ENCODE peak calls at places on chromosomes 2 and 18, in eight cellular contexts. L is GM06990, S is A549, G is AG04450, E is fibroblast of the aortic adventitia, P is NB4, C is right lobe of liver, X is IMR-90. B is an unnamed sample.
A peak's percentile ranks its signal among the peaks of the same experiment; 100 is the strongest.

GRCh38 chr2:122643725-122644329 is 888.4 kb downstream of the TSN start:
- DNase-seq in X (peak; percentile 1), L (no peak), E (peak; percentile 3), C (peak; percentile 26), G (no peak), P (no peak), S (peak; percentile 31), B (no peak)

GRCh38 chr2:23354554-23354953 is 30.4 kb upstream of the KLHL29 start:
- DNase-seq in E (no peak), X (no peak), P (no peak), G (no peak), S (no peak), C (no peak), L (no peak), B (peak; percentile 42)

GRCh38 chr2:186687774-186688173 is 6.1 kb upstream of the FAM171B start:
- DNase-seq in P (peak; percentile 28), L (no peak), E (no peak), X (peak; percentile 90), S (no peak), C (no peak), G (peak; percentile 82), B (peak; percentile 7)

GRCh38 chr2:54945401-54946219 is 104.6 kb downstream of the RTN4 start:
- DNase-seq in E (peak; percentile 82), P (peak; percentile 46), C (no peak), L (peak; percentile 32), S (peak; percentile 24), X (peak; percentile 68), G (no peak), B (peak; percentile 72)

GRCh38 chr2:88827821-88828220 is 136.3 kb downstream of the RPIA start:
- DNase-seq in L (no peak), G (no peak), S (no peak), E (no peak), C (no peak), P (no peak), X (no peak), B (no peak)

GRCh38 chr2:5898667-5899066 is 206.5 kb downstream of the SOX11 start:
- DNase-seq in P (no peak), L (no peak), C (no peak), S (no peak), G (no peak), E (no peak), X (no peak), B (no peak)

GRCh38 chr18:67935638-67936037 is 419.1 kb upstream of the DSEL start:
- DNase-seq in S (no peak), G (no peak), E (no peak), C (no peak), P (no peak), X (no peak), L (no peak), B (peak; percentile 2)

GRCh38 chr2:201195329-201195728 is 12.4 kb downstream of the CASP10 start:
- DNase-seq in C (no peak), E (no peak), G (no peak), L (no peak), S (no peak), P (no peak), X (no peak), B (no peak)

GRCh38 chr2:241540391-241540765 is 18.2 kb upstream of the BOK start:
- DNase-seq in X (no peak), P (no peak), S (no peak), E (no peak), G (no peak), C (no peak), L (no peak), B (no peak)

GRCh38 chr2:81542119-81542518 is 1237.6 kb upstream of the LRRTM1 start:
- DNase-seq in L (no peak), P (no peak), G (no peak), X (no peak), E (no peak), C (no peak), S (no peak), B (no peak)

GRCh38 chr2:240991378-240992263 is 6.8 kb upstream of the SNED1 start:
- DNase-seq in E (peak; percentile 88), G (peak; percentile 66), P (peak; percentile 88), C (peak; percentile 80), S (peak; percentile 70), L (no peak), X (peak; percentile 97), B (no peak)

GRCh38 chr2:154462634-154463033 is 235.9 kb upstream of the KCNJ3 start:
- DNase-seq in G (no peak), E (no peak), X (no peak), C (no peak), S (no peak), L (no peak), P (no peak), B (no peak)

GRCh38 chr2:156031121-156031520 is 301.4 kb downstream of the NR4A2 start:
- DNase-seq in G (no peak), S (no peak), X (no peak), C (no peak), E (no peak), P (no peak), L (no peak), B (no peak)

GRCh38 chr2:25314514-25315315 is 27.0 kb downstream of the DNMT3A start:
- DNase-seq in L (peak; percentile 80), X (peak; percentile 29), C (peak; percentile 53), E (peak; percentile 35), S (no peak), G (no peak), P (peak; percentile 63), B (peak; percentile 88)

GRCh38 chr18:10205136-10205535 is 249.3 kb upstream of the APCDD1 start:
- DNase-seq in L (no peak), C (no peak), P (no peak), E (no peak), G (no peak), X (no peak), S (no peak), B (no peak)

GRCh38 chr2:240966906-240967680 is 31.3 kb upstream of the SNED1 start:
- DNase-seq in G (no peak), S (no peak), P (no peak), L (no peak), X (no peak), E (no peak), C (no peak), B (no peak)

GRCh38 chr18:58466636-58467205 is 162.2 kb downstream of the ALPK2 start:
- DNase-seq in G (no peak), S (no peak), P (no peak), C (peak; percentile 32), L (no peak), E (no peak), X (no peak), B (no peak)

GRCh38 chr2:211745295-211746097 is 793.1 kb downstream of the ERBB4 start:
- DNase-seq in P (peak; percentile 69), G (no peak), L (peak; percentile 6), C (peak; percentile 24), S (peak; percentile 66), E (peak; percentile 71), X (peak; percentile 49), B (peak; percentile 70)

GRCh38 chr2:54503828-54504227 is 47.7 kb downstream of the SPTBN1 start:
- DNase-seq in P (no peak), X (no peak), L (no peak), G (no peak), C (no peak), E (no peak), S (no peak), B (no peak)

GRCh38 chr2:128027801-128028667 is at the start of gene SAP130:
- DNase-seq in C (peak; percentile 99), S (peak; percentile 95), E (peak; percentile 87), X (peak; percentile 89), G (peak; percentile 76), L (peak; percentile 98), P (peak; percentile 99), B (peak; percentile 97)

GRCh38 chr18:41199212-41199611 is 755.8 kb upstream of the PIK3C3 start:
- DNase-seq in S (no peak), C (no peak), L (no peak), G (no peak), E (no peak), P (no peak), X (no peak), B (no peak)

GRCh38 chr18:62721837-62722795 is 6.8 kb downstream of the PHLPP1 start:
- DNase-seq in X (no peak), L (no peak), G (no peak), S (no peak), C (no peak), E (no peak), P (no peak), B (no peak)
- H3K4me3 ChIP-seq in X (no peak overlapping the region), L (no peak overlapping the region), G (no peak overlapping the region), S (no peak overlapping the region), C (no peak overlapping the region), E (no peak overlapping the region), P (no peak overlapping the region), B (no peak overlapping the region)

DNA sequence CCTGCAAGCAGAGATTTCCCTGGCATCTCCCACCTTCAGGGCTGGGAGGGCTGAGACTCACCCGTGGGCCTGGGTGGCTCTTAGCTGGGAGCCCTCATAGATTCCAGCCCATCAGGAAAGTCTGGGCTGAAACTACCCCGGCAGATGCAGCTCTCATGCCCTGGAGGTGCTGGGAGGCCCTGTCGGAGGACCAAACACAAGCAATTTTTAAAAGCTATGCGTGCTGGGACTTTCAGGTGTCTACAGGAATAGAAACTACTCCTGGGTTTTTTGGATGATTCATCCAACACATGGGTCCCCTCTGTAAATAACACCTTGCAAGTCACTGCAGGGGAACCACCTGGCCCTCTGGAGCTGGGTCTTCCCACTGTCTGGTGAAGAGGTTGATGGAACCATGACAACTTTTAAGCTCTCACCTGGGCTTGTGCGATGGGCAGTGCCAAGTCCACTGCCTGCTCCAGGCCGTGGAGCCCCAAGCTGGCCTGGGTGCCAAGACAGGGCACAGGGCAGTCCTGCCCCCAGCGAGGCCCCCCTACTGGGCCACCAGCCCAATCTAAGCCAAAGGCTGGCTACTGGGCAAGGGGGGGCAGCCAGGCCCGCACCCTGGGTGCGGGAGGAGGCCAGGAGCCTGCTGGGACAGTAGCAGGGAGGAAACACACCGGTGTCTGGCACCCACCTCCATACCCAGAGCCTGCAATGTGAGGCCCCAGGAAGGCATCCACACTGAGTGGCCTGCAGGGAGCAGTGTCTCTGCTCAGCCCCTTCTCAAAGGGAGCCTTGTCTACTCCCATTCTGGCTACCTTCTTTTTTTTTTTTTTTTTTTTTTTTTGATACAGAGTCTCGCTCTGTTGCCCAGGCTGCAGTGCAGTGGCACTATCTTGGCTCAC is 1.1 kb upstream of the GPR55 start:
- DNase-seq in X (no peak), E (no peak), S (peak; percentile 23), L (peak; percentile 78), G (no peak), C (no peak), P (peak; percentile 44), B (peak; percentile 90)
- TF ChIP-seq CTCF in X (no peak), E (no peak), S (no peak), L (peak; percentile 52), G (no peak), C (no peak), P (peak; percentile 26), B (peak; percentile 53)

GRCh38 chr2:178238144-178238521 is 43.8 kb downstream of the OSBPL6 start:
- DNase-seq in E (peak; percentile 41), C (no peak), L (no peak), G (no peak), X (peak; percentile 45), P (no peak), S (peak; percentile 20), B (no peak)
- H3K4me3 ChIP-seq in E (no peak overlapping the region), C (no peak overlapping the region), L (no peak overlapping the region), G (no peak overlapping the region), X (no peak overlapping the region), P (no peak overlapping the region), S (no peak overlapping the region), B (no peak overlapping the region)

DNA sequence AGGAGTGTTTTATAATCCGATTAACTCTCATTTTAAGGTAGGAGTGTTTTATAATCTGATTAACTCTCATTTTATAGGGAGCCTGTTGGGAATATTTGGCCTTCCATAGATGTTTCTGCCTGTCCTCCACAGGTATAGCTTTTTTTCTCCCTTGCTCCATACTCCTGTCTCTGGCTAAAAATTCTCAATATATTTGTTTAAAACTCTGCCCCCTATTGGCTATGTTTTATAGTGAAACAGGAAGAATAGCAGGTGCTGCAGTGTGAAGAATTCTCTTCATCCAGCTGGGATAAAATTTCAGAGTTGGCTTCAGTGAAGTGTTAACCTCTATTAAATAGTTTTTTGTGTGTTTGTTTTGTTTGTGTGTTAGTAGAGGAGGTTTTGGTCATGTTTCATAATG is 1046.0 kb upstream of the TMEFF2 start:
- DNase-seq in S (peak; percentile 2), L (no peak), X (no peak), P (peak; percentile 15), E (no peak), G (no peak), C (no peak), B (peak; percentile 3)
- TF ChIP-seq CTCF in S (peak; percentile 24), L (peak; percentile 24), X (no peak), P (peak; percentile 34), E (peak; percentile 16), G (no peak), C (peak; percentile 17), B (peak; percentile 10)